ENCODE peak calls at places on chromosomes 16 and 17, in seven cellular contexts. C, B, S, Y, M, O and Q are unnamed samples.

GRCh38 chr16:53129281-53130192 is 74.7 kb downstream of the CHD9 start:
- DNase-seq in M (peak; percentile 47), Y (no peak), S (no peak), B (no peak), C (no peak), O (no peak), Q (peak; percentile 1)

GRCh38 chr17:79288950-79289349 is 214.3 kb downstream of the ENGASE start:
- DNase-seq in C (no peak), S (no peak), M (no peak), B (no peak), Y (no peak), O (no peak), Q (no peak)

GRCh38 chr16:13957197-13958078 is 37.5 kb downstream of the ERCC4 start:
- DNase-seq in C (no peak), M (peak; percentile 97), B (peak; percentile 26), Y (no peak), O (no peak), S (peak; percentile 95), Q (no peak)

GRCh38 chr17:41768682-41769288 is 17.7 kb downstream of the JUP start:
- DNase-seq in B (no peak), C (no peak), M (no peak), Y (no peak), O (no peak), S (no peak), Q (no peak)

GRCh38 chr16:724188-725040 is 1.8 kb downstream of the CCDC78 start:
- DNase-seq in O (no peak), C (no peak), M (no peak), B (no peak), S (no peak), Y (no peak), Q (no peak)

GRCh38 chr16:89051521-89052166 is 42.0 kb upstream of the ACSF3 start:
- DNase-seq in C (no peak), S (no peak), M (no peak), B (no peak), O (no peak), Y (no peak), Q (no peak)

GRCh38 chr16:90044111-90044551 is 24.9 kb upstream of the DBNDD1 start:
- DNase-seq in O (no peak), S (no peak), B (no peak), M (no peak), C (no peak), Y (no peak), Q (no peak)

GRCh38 chr16:85724126-85724879 is 26.6 kb downstream of the C16orf74 start:
- DNase-seq in C (no peak), S (no peak), O (no peak), Y (no peak), B (peak; percentile 49), M (no peak), Q (no peak)

GRCh38 chr16:85425061-85425662 is 188.0 kb upstream of the GSE1 start:
- DNase-seq in O (no peak), B (no peak), C (no peak), M (no peak), Y (no peak), S (no peak), Q (no peak)

GRCh38 chr17:19304209-19304608 is 58.3 kb downstream of the B9D1 start:
- DNase-seq in O (no peak), M (peak; percentile 73), B (peak; percentile 17), C (no peak), Y (no peak), S (peak; percentile 84), Q (no peak)

GRCh38 chr17:6061290-6061689 is 8.9 kb upstream of the WSCD1 start:
- DNase-seq in C (no peak), O (no peak), S (peak; percentile 45), Y (no peak), B (no peak), M (peak; percentile 71), Q (no peak)

GRCh38 chr17:82228842-82229685 is at the start of gene SLC16A3:
- DNase-seq in C (no peak), O (no peak), M (peak; percentile 84), Y (peak; percentile 72), B (peak; percentile 88), S (peak; percentile 91), Q (peak; percentile 80)

GRCh38 chr17:69760562-69760961 is 314.5 kb upstream of the KCNJ16 start:
- DNase-seq in C (no peak), M (no peak), B (no peak), Y (no peak), S (peak; percentile 41), O (no peak), Q (no peak)

GRCh38 chr17:47292206-47292605 is 31.5 kb upstream of the EFCAB13 start:
- DNase-seq in S (no peak), O (no peak), M (no peak), B (no peak), Y (no peak), C (no peak), Q (no peak)

GRCh38 chr16:67884-68789 is 4.3 kb downstream of the RHBDF1 start:
- DNase-seq in O (no peak), C (no peak), B (no peak), Y (no peak), S (peak; percentile 56), M (peak; percentile 76), Q (no peak)

GRCh38 chr17:75773808-75774470 is 8.9 kb upstream of the GALK1 start:
- DNase-seq in M (no peak), C (no peak), B (no peak), O (no peak), Y (no peak), S (no peak), Q (no peak)

GRCh38 chr16:22663389-22664064 is 150.4 kb upstream of the HS3ST2 start:
- DNase-seq in B (no peak), S (no peak), Y (no peak), M (no peak), O (no peak), C (no peak), Q (no peak)

GRCh38 chr16:12319464-12320030 is 343.0 kb downstream of the SNX29 start:
- DNase-seq in C (no peak), B (no peak), Y (no peak), O (no peak), M (no peak), S (peak; percentile 5), Q (no peak)

GRCh38 chr16:52463904-52464303 is 83.0 kb downstream of the TOX3 start:
- DNase-seq in B (no peak), O (no peak), S (no peak), C (no peak), M (no peak), Y (no peak), Q (no peak)

GRCh38 chr16:68884867-68885266 is 41.5 kb downstream of the TANGO6 start:
- DNase-seq in M (no peak), Y (no peak), C (no peak), B (no peak), O (no peak), S (no peak), Q (no peak)

GRCh38 chr17:62720126-62720850 is 87.8 kb downstream of the MARCHF10 start:
- DNase-seq in B (no peak), C (no peak), S (peak; percentile 63), Y (no peak), M (no peak), O (no peak), Q (no peak)

GRCh38 chr17:5784791-5785190 is 200.5 kb upstream of the NLRP1 start:
- DNase-seq in S (no peak), O (no peak), C (no peak), B (no peak), Y (no peak), M (no peak), Q (no peak)

GRCh38 chr17:1783834-1784611 is 22.2 kb downstream of the SERPINF1 start:
- DNase-seq in M (peak; percentile 73), Y (no peak), C (no peak), B (peak; percentile 76), O (no peak), S (peak; percentile 68), Q (peak; percentile 24)

GRCh38 chr16:28925386-28926228 is 569 bp upstream of the RABEP2 start:
- DNase-seq in Y (peak; percentile 82), S (peak; percentile 84), M (peak; percentile 88), C (peak; percentile 66), O (no peak), B (no peak), Q (peak; percentile 91)

GRCh38 chr17:82358467-82359350 is at the start of gene TEX19:
- DNase-seq in Y (no peak), O (no peak), C (no peak), S (peak; percentile 43), M (peak; percentile 27), B (no peak), Q (no peak)

GRCh38 chr17:79041723-79042420 is 17.9 kb downstream of the C1QTNF1 start:
- DNase-seq in B (no peak), Y (no peak), C (no peak), O (no peak), S (peak; percentile 77), M (no peak), Q (no peak)

GRCh38 chr16:130533-131173 is 7.8 kb downstream of the NPRL3 start:
- DNase-seq in O (no peak), S (no peak), M (no peak), Y (no peak), C (no peak), B (no peak), Q (no peak)

GRCh38 chr17:7322520-7323194 is 6.5 kb downstream of the NEURL4 start:
- DNase-seq in C (no peak), O (no peak), S (no peak), Y (no peak), M (no peak), B (no peak), Q (no peak)

GRCh38 chr17:57442401-57442823 is 186.1 kb downstream of the MSI2 start:
- DNase-seq in C (no peak), O (no peak), M (no peak), S (no peak), B (no peak), Y (no peak), Q (no peak)

GRCh38 chr17:16398270-16399267 is 16.8 kb upstream of the TRPV2 start:
- DNase-seq in S (peak; percentile 53), O (no peak), Y (no peak), B (no peak), M (peak; percentile 34), C (no peak), Q (no peak)

GRCh38 chr16:58049697-58050185 is 24.2 kb downstream of the MMP15 start:
- DNase-seq in M (no peak), Y (no peak), B (no peak), S (no peak), O (no peak), C (no peak), Q (no peak)

GRCh38 chr16:12613131-12613991 is 190.3 kb downstream of the CPPED1 start:
- DNase-seq in C (peak; percentile 38), M (peak; percentile 53), B (peak; percentile 28), Y (no peak), S (peak; percentile 82), O (no peak), Q (no peak)

GRCh38 chr16:55021595-55022475 is 91.2 kb downstream of the IRX5 start:
- DNase-seq in B (peak; percentile 50), Y (no peak), O (no peak), S (peak; percentile 56), C (no peak), M (peak; percentile 62), Q (no peak)

GRCh38 chr16:8070501-8070900 is 519.8 kb downstream of the TMEM114 start:
- DNase-seq in C (no peak), Y (no peak), O (no peak), B (no peak), S (no peak), M (no peak), Q (no peak)

GRCh38 chr17:82399030-82399429 is 19.1 kb upstream of the HEXD start:
- DNase-seq in O (no peak), M (peak; percentile 90), S (no peak), Y (no peak), C (no peak), B (no peak), Q (no peak)

GRCh38 chr17:27538156-27538955 is 82.1 kb downstream of the KSR1 start:
- DNase-seq in B (no peak), M (peak; percentile 15), O (no peak), Y (no peak), C (no peak), S (no peak), Q (no peak)

GRCh38 chr16:87226926-87227650 is 90.1 kb downstream of the C16orf95 start:
- DNase-seq in S (peak; percentile 61), B (no peak), M (peak; percentile 98), C (no peak), Y (no peak), O (no peak), Q (no peak)

GRCh38 chr17:62652251-62653001 is 25.0 kb downstream of the MRC2 start:
- DNase-seq in M (peak; percentile 93), C (no peak), S (peak; percentile 89), Y (peak; percentile 24), B (no peak), O (no peak), Q (peak; percentile 22)